ENCODE peak calls at places on chromosomes 7 and 10, in five cellular contexts. G is C1 segment of cervical spinal cord; E is germinal center; M is stimulated activated CD4-positive, alpha-beta T cell treated with anti-CD3 and anti-CD28 coated beads, Interleukin-2, amount 100 ng/mL, for 48 hours; K is LNCaP clone FGC. P is an unnamed sample.

GRCh38 chr7:5452470-5452899 is 28.9 kb upstream of the TNRC18 start:
- DNase-seq in G (no peak), E (no peak), M (no peak), K (no peak), P (no peak)

GRCh38 chr10:4270116-4270515 is 485.1 kb upstream of the KLF6 start:
- DNase-seq in G (no peak), E (no peak), M (no peak), K (no peak), P (peak; percentile 18)

GRCh38 chr10:73247509-73248258 is 629 bp upstream of the DNAJC9 start:
- DNase-seq in G (no peak), E (no peak), M (no peak), K (no peak), P (no peak)

GRCh38 chr10:120961720-120962259 is 110.6 kb downstream of the WDR11 start:
- DNase-seq in G (no peak), E (no peak), M (no peak), K (no peak), P (peak; percentile 38)

GRCh38 chr7:114663502-114663901 is 248.9 kb downstream of the FOXP2 start:
- DNase-seq in G (no peak), E (no peak), M (no peak), K (no peak), P (peak; percentile 61)

GRCh38 chr10:24306507-24306875 is 97.6 kb downstream of the KIAA1217 start:
- DNase-seq in G (no peak), E (no peak), M (no peak), K (no peak), P (peak; percentile 11)

GRCh38 chr10:6220418-6221191 is 17.9 kb downstream of the PFKFB3 start:
- DNase-seq in G (no peak), E (no peak), M (no peak), K (no peak), P (no peak)

GRCh38 chr7:94382155-94382554 is 12.5 kb upstream of the COL1A2 start:
- DNase-seq in G (no peak), E (no peak), M (no peak), K (no peak), P (no peak)

GRCh38 chr7:81232084-81232799 is 313.4 kb upstream of the SEMA3C start:
- DNase-seq in G (no peak), E (no peak), M (no peak), K (no peak), P (no peak)